ENCODE peak calls at places on chromosomes 16 and 17, in five cellular contexts. T is AG20443; O is hippocampal formation; N is activated CD4-positive, alpha-beta T cell treated with anti-CD3 and anti-CD28 coated beads, Interleukin-2, amount 10 ng/mL, durations not matched to agents 7 days and 5 days; F is M059J. M is an unnamed sample.

GRCh38 chr17:37392024-37392590 is 14.5 kb downstream of the ACACA start:
- DNase-seq in F (peak), T (peak), N (no peak), O (no peak), M (peak)

GRCh38 chr16:66516808-66517585 is 32.9 kb downstream of the TK2 start:
- DNase-seq in T (peak), F (peak), O (peak), N (peak), M (peak)

GRCh38 chr16:68298907-68299515 is 11.7 kb downstream of the SLC7A6OS start:
- DNase-seq in T (peak), F (peak), O (no peak), N (no peak), M (peak)

GRCh38 chr16:4636196-4636595 is 11.6 kb downstream of the MGRN1 start:
- DNase-seq in O (no peak), F (no peak), N (no peak), T (no peak), M (no peak)

GRCh38 chr17:57911834-57912673 is 43.2 kb downstream of the CUEDC1 start:
- DNase-seq in T (peak), N (no peak), O (peak), F (peak), M (no peak)

GRCh38 chr17:37182786-37183185 is 193.0 kb upstream of the C17orf78 start:
- DNase-seq in N (no peak), F (peak), O (no peak), T (no peak), M (peak)

GRCh38 chr17:44733753-44734152 is 25.0 kb upstream of the ADAM11 start:
- DNase-seq in F (no peak), T (no peak), N (no peak), O (no peak), M (peak)

GRCh38 chr16:47712276-47713224 is 251.4 kb downstream of the PHKB start:
- DNase-seq in T (no peak), O (no peak), F (peak), N (no peak), M (peak)

GRCh38 chr16:23318639-23319038 is 16.5 kb downstream of the SCNN1B start:
- DNase-seq in F (no peak), N (no peak), O (no peak), T (no peak), M (no peak)

GRCh38 chr17:7854851-7855642 is at the start of gene TMEM88:
- DNase-seq in T (no peak), F (no peak), O (no peak), N (peak), M (no peak)

GRCh38 chr17:75147878-75148546 is 6.3 kb downstream of the JPT1 start:
- DNase-seq in O (no peak), T (no peak), F (no peak), N (no peak), M (no peak)

GRCh38 chr16:66508261-66508913 is 41.5 kb downstream of the TK2 start:
- DNase-seq in F (peak), O (no peak), T (peak), N (no peak), M (no peak)

GRCh38 chr17:38881600-38882191 is 11.8 kb downstream of the LASP1 start:
- DNase-seq in N (peak), O (no peak), F (no peak), T (peak), M (peak)